ENCODE peak calls at places on chromosomes 1 and 21, in six cellular contexts. N is kidney, O is esophagus squamous epithelium, M is substantia nigra, Z is neuronal stem cell, C is IMR-90. I is an unnamed sample.

GRCh38 chr1:198936371-198937083 is 297.7 kb downstream of the PTPRC start:
- DNase-seq in N (no peak), C (peak; percentile 36), O (no peak), M (no peak), Z (no peak), I (peak; percentile 65)

GRCh38 chr1:74679811-74680210 is 6.2 kb upstream of the ERICH3 start:
- DNase-seq in Z (no peak), O (no peak), N (no peak), M (no peak), C (no peak), I (no peak)

GRCh38 chr1:4617506-4617905 is 36.9 kb upstream of the AJAP1 start:
- DNase-seq in C (no peak), N (peak; percentile 68), O (no peak), Z (no peak), M (no peak), I (no peak)

GRCh38 chr1:165069829-165070228 is 286.7 kb downstream of the LMX1A start:
- DNase-seq in M (peak; percentile 42), O (no peak), C (no peak), N (no peak), Z (no peak), I (no peak)

GRCh38 chr1:30749691-30750583 is 7.6 kb downstream of the LAPTM5 start:
- DNase-seq in O (no peak), M (no peak), Z (no peak), C (no peak), N (peak; percentile 76), I (no peak)

GRCh38 chr1:214319930-214320329 is 39.0 kb downstream of the SMYD2 start:
- DNase-seq in C (no peak), Z (no peak), N (no peak), O (no peak), M (no peak), I (no peak)

GRCh38 chr1:53686371-53687267 is 52.3 kb downstream of the GLIS1 start:
- DNase-seq in O (no peak), C (peak; percentile 62), M (no peak), N (no peak), Z (no peak), I (peak; percentile 16)

GRCh38 chr1:23227806-23228205 is 10.5 kb upstream of the HTR1D start:
- DNase-seq in N (no peak), M (no peak), C (no peak), Z (no peak), O (no peak), I (no peak)

DNA sequence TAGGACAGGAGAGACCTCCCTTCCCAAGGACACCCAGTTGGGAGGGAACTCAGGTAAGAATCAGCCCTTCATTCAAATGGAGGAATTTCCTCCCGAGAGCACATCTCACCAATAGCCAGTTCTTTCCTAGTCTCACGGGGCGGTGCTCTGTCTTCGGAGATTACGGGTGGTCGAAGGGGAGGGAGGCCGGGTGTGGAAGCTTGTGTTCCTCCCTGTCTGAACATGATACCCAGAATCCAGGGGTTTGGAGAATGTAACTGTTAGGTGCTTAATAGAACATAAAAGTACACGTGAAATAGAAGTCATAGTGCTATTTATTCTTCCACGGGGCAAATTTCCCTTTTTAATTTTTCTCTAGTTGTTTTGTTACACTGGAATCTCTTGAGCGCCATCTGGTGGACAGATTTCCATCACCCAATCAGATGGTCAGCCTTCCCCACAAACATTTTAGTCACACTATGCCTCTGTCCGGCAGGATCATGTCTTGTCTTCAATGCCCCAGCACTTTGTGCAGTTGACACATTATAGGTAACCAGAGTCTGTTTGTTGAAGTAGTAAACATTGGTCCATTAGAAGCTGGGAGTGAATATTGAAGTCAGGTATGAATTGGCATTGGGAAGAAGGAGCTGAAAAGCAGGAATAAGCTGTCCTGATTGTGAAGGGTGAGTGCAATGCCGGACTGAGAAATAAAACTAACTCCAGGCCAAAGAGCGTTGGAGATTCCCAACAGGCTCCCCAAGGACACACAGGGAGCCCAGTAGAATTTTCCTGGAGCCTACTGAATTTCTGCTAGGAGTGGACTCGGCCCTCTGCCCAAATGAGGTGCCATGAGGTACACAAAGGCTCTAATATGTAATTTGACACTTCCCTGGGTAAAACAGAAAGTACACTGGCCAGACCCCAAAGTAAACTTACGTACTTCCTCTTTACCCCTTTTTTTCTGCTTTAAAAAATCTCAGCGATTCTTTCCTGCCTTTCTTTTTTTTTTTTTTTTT is 27.6 kb upstream of the ZNF697 start:
- DNase-seq in Z (peak; percentile 85), N (no peak), C (peak; percentile 88), O (no peak), M (peak; percentile 68), I (peak; percentile 90)
- H3K27ac ChIP-seq in Z (no peak overlapping the region), N (peak overlapping the region; percentile 40), C (no peak overlapping the region), O (no peak overlapping the region), M (peak overlapping the region; percentile 69), I (no peak overlapping the region)

GRCh38 chr1:12167493-12168429 is 970 bp downstream of the TNFRSF1B start:
- DNase-seq in O (no peak), Z (no peak), N (no peak), M (no peak), C (no peak), I (no peak)
- H3K27ac ChIP-seq in O (peak overlapping the region; percentile 82), Z (no peak overlapping the region), N (peak overlapping the region; percentile 79), M (peak overlapping the region; percentile 68), C (no peak overlapping the region), I (no peak overlapping the region)

DNA sequence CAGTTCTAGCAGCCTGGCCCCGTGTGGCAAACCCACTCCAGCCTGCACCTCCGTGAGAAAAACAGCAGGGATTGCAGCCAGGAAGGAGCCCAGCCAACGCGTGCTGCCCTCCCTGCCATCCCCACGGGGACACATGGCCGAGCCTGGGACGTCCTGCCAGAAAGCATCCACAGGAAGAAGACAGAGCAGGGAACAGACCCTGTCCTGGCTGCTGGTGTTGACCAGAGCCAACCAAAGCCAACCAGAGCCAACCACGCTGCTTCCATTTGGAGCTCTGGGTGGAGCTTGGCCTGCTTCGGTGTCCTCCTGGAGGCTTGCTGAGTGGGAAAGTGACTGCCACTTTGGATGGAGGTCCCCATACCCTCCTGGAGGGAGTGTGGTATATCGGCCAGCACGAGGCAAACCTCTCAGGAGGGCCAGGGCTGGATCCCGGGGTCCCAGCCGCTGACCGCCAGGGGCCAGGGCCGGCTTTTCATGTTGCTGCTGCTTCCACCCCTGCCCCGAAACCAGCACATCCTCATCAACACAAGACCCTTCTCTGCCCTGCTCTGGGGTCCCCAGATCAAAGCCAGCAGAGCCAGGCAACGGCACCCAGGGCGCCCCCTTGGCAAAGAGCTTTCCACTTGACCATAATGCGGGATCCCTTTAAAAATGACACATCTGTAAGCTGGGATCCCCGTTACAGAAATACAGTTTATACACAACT is 80.6 kb upstream of the ARHGEF16 start:
- DNase-seq in N (no peak), C (no peak), Z (no peak), O (no peak), M (no peak), I (no peak)
- H3K27ac ChIP-seq in N (no peak overlapping the region), C (no peak overlapping the region), Z (no peak overlapping the region), O (no peak overlapping the region), M (no peak overlapping the region), I (no peak overlapping the region)

DNA sequence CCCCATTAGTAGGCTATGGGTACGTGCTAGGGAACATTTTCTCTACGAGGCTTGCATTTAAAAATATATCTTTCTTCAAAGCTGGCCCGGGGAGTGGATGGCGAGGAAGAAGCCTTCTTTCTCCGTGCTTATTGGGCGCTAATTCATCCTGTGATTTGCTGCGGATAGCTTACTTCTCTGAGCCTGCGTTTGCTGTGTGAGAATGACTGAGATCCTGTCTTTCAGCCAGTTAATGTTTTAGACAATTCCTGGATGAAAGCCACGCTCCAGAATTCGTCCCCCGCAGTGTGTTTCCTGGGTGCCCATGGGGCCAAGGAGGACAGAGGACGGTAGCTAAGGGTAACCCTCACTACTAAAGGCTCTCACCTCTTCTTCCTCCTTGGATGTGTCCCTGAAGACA is 57.8 kb upstream of the TARBP1 start:
- DNase-seq in M (no peak), N (no peak), O (no peak), C (no peak), Z (no peak), I (no peak)
- H3K27ac ChIP-seq in M (peak overlapping the region; percentile 61), N (peak overlapping the region; percentile 94), O (peak overlapping the region; percentile 87), C (no peak overlapping the region), Z (no peak overlapping the region), I (peak overlapping the region; percentile 84)

GRCh38 chr1:220160027-220160426 is 66.1 kb downstream of the IARS2 start:
- DNase-seq in C (no peak), M (no peak), N (no peak), O (no peak), Z (no peak), I (no peak)

GRCh38 chr1:220156620-220157146 is 62.8 kb downstream of the IARS2 start:
- DNase-seq in O (no peak), Z (no peak), C (no peak), M (no peak), N (no peak), I (no peak)

GRCh38 chr1:220153147-220153546 is 59.2 kb downstream of the IARS2 start:
- DNase-seq in O (no peak), M (no peak), C (no peak), N (no peak), Z (no peak), I (no peak)

GRCh38 chr1:220159026-220159425 is 65.1 kb downstream of the IARS2 start:
- DNase-seq in M (no peak), O (no peak), N (no peak), Z (no peak), C (no peak), I (no peak)

DNA sequence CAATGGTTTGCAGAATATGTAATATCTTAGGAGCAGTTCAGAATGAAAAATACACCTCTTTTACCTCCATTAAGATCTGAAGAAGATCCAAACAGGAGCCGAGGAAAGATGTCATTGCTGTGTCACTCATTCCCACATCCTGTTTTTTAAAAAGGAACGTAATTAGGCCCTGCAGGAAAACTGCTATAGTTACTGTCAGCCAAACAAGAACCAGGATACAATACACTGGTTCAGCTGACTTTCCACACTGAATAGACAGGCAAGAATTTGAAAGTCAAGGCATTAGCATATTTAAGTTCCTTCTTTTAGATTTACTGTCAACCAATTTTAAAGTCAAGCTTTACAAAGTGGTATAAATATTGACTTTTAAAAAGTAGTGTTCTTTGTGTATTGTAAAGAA is 63.8 kb downstream of the IARS2 start:
- DNase-seq in Z (no peak), O (no peak), M (no peak), C (no peak), N (no peak), I (no peak)
- H3K27ac ChIP-seq in Z (no peak overlapping the region), O (no peak overlapping the region), M (no peak overlapping the region), C (no peak overlapping the region), N (no peak overlapping the region), I (no peak overlapping the region)

DNA sequence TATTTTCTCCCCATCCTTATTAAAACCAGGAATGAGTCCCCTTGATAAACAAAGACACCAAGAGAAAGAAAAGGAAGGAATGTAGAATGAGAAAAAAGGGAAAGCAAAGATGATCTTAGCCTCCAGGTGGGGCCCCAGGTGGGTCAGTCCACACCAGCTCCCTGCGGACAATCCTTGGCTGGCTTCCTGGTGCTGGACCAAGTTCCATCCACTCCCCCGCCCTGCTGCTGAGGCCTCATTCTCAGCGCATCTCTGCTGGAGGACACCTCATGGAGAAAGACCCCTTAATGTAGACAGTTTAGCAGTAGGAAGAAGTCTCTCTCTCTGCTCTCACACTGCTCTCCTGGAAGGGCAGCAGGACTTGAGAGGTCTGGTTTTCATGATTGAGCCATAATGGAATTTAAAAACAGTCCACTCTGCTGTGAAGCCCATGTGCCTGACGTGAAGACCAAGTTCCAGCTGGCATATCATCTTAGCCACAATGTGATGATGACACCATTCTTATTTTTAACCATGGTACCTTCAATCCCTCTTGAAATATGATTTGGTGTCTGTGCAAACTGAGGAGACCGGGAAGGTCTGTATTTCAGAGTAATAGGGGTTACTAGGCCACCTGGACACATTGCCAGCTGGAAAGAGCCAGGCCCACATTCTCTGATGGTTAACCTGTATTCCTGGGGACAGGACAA is 83.1 kb downstream of the WLS start:
- DNase-seq in Z (no peak), C (no peak), N (no peak), M (no peak), O (no peak), I (no peak)
- H3K27ac ChIP-seq in Z (no peak overlapping the region), C (no peak overlapping the region), N (no peak overlapping the region), M (no peak overlapping the region), O (no peak overlapping the region), I (no peak overlapping the region)

GRCh38 chr21:39021475-39021832 is 161.8 kb downstream of the PSMG1 start:
- DNase-seq in M (no peak), C (no peak), N (no peak), Z (no peak), O (no peak), I (no peak)
- H3K27ac ChIP-seq in M (no peak overlapping the region), C (peak overlapping the region; percentile 88), N (peak overlapping the region; percentile 59), Z (no peak overlapping the region), O (peak overlapping the region; percentile 60), I (peak overlapping the region; percentile 1)

I was measured in SJSA1.